ENCODE peak calls at places on chromosomes 5 and 9, in five cellular contexts. Z is heart right ventricle; W is CD8-positive, alpha-beta memory T cell; T is sigmoid colon; V is body of pancreas. C is an unnamed sample.

GRCh38 chr5:122723606-122724352 is 51.1 kb upstream of the SNX2 start:
- DNase-seq in Z (no peak), W (no peak), T (no peak), V (no peak), C (no peak)

GRCh38 chr9:68690088-68690487 is 15.0 kb upstream of the PIP5K1B start:
- DNase-seq in Z (peak; percentile 33), W (no peak), T (no peak), V (peak; percentile 68), C (peak; percentile 58)

GRCh38 chr5:2685651-2686050 is 65.8 kb downstream of the IRX2 start:
- DNase-seq in Z (no peak), W (no peak), T (no peak), V (no peak), C (peak; percentile 43)

GRCh38 chr9:124257070-124257864 is 482 bp upstream of the NEK6 start:
- DNase-seq in Z (no peak), W (no peak), T (peak; percentile 62), V (no peak), C (no peak)

GRCh38 chr9:129240581-129241211 is 62.6 kb upstream of the IER5L start:
- DNase-seq in Z (no peak), W (no peak), T (no peak), V (no peak), C (no peak)

GRCh38 chr9:85717220-85717619 is 24.5 kb downstream of the AGTPBP1 start:
- DNase-seq in Z (no peak), W (no peak), T (no peak), V (no peak), C (no peak)

GRCh38 chr5:174409070-174409469 is 315.3 kb upstream of the MSX2 start:
- DNase-seq in Z (no peak), W (no peak), T (no peak), V (no peak), C (no peak)

GRCh38 chr9:133160742-133161541 is 2.8 kb downstream of the GBGT1 start:
- DNase-seq in Z (peak; percentile 59), W (peak; percentile 32), T (peak; percentile 91), V (peak; percentile 84), C (peak; percentile 73)

GRCh38 chr5:167899490-167899889 is 392.0 kb upstream of the WWC1 start:
- DNase-seq in Z (no peak), W (no peak), T (no peak), V (no peak), C (no peak)

GRCh38 chr9:107644774-107645463 is 155.3 kb upstream of the KLF4 start:
- DNase-seq in Z (peak; percentile 43), W (no peak), T (peak; percentile 82), V (peak; percentile 61), C (peak; percentile 54)

GRCh38 chr5:34022131-34022705 is 14.4 kb upstream of the AMACR start:
- DNase-seq in Z (no peak), W (no peak), T (no peak), V (no peak), C (no peak)

GRCh38 chr5:40236001-40236400 is 443.7 kb upstream of the PTGER4 start:
- DNase-seq in Z (no peak), W (no peak), T (no peak), V (no peak), C (no peak)

GRCh38 chr9:114072181-114073140 is 5.6 kb downstream of the AMBP start:
- DNase-seq in Z (peak; percentile 58), W (no peak), T (peak; percentile 75), V (peak; percentile 80), C (peak; percentile 47)

GRCh38 chr9:7320139-7320538 is 479.4 kb downstream of the DMAC1 start:
- DNase-seq in Z (no peak), W (no peak), T (no peak), V (no peak), C (no peak)

GRCh38 chr5:87081511-87082372 is 185.9 kb upstream of the RASA1 start:
- DNase-seq in Z (no peak), W (peak; percentile 11), T (no peak), V (peak; percentile 35), C (peak; percentile 34)

GRCh38 chr5:179203248-179203647 is 142.0 kb downstream of the ADAMTS2 start:
- DNase-seq in Z (no peak), W (no peak), T (no peak), V (no peak), C (no peak)

GRCh38 chr9:127539259-127539981 is 72.7 kb upstream of the STXBP1 start:
- DNase-seq in Z (no peak), W (no peak), T (no peak), V (no peak), C (no peak)

GRCh38 chr9:132472199-132472598 is 62.2 kb downstream of the CFAP77 start:
- DNase-seq in Z (no peak), W (no peak), T (no peak), V (no peak), C (no peak)

GRCh38 chr5:177310757-177311173 is 933 bp downstream of the MXD3 start:
- DNase-seq in Z (no peak), W (no peak), T (peak; percentile 62), V (no peak), C (no peak)

GRCh38 chr5:74916831-74917710 is 50.9 kb upstream of the FAM169A start:
- DNase-seq in Z (no peak), W (no peak), T (no peak), V (peak; percentile 30), C (peak; percentile 50)

GRCh38 chr5:57675236-57675635 is 192.6 kb upstream of the ACTBL2 start:
- DNase-seq in Z (no peak), W (no peak), T (no peak), V (no peak), C (no peak)

GRCh38 chr5:5658226-5658625 is 235.7 kb downstream of the ICE1 start:
- DNase-seq in Z (no peak), W (no peak), T (peak; percentile 75), V (peak; percentile 33), C (peak; percentile 50)

GRCh38 chr5:67014957-67015400 is 181.6 kb downstream of the CD180 start:
- DNase-seq in Z (no peak), W (no peak), T (no peak), V (no peak), C (no peak)

GRCh38 chr5:39274388-39275085 is 55.2 kb upstream of the FYB1 start:
- DNase-seq in Z (no peak), W (no peak), T (no peak), V (no peak), C (no peak)

GRCh38 chr5:62564101-62564500 is 14.5 kb upstream of the LRRC70 start:
- DNase-seq in Z (no peak), W (no peak), T (no peak), V (no peak), C (no peak)

GRCh38 chr9:98701576-98701975 is 7.2 kb downstream of the GABBR2 start:
- DNase-seq in Z (no peak), W (no peak), T (no peak), V (no peak), C (no peak)

GRCh38 chr9:107520186-107520585 is 30.6 kb upstream of the KLF4 start:
- DNase-seq in Z (no peak), W (no peak), T (no peak), V (no peak), C (no peak)

DNA sequence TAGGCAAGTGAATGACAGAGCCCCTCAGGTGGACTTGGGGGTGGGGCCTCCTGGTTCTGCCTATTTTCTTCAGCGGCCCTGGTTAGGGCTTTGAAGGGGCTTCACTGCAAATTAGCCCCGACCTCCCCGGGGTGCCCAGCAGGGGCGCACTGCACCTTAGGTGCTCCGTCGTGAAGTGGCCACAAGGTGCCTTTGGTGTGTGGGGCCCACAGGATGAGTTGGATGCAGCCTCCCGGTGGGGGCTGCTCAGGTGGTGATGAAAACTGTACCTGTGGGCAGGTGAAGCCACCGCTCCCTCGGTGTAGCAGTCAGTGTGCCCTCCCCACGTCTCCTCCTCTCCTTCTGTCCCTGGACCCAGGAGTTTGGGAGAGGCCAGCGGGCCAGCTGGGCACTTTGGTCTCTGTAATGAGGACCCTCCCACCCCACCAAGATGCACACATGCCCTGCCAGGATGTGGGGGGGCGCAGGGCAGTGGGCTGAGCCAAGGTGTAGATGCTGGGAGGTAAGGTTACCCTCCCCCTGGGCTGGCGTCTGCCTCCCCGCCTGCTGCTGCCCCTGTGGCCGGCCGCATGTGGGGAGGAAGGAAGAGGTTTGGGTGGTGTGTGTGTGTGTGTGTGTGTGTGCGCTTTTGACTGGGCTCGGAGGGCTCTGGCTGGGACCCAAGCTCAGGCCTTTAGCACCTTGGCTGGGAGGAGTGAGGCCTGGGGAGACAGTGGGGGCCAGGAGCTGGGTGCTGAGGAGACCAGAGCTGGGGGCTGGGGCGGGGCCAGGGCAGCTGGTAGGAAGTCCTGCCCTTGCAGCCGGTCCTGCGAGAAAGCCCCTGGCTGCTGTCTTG is 55.6 kb downstream of the RXRA start:
- DNase-seq in Z (peak; percentile 68), W (peak; percentile 49), T (no peak), V (peak; percentile 47), C (no peak)
- H3K4me3 ChIP-seq in Z (no peak overlapping the region), W (no peak overlapping the region), T (no peak overlapping the region), V (no peak overlapping the region), C (no peak overlapping the region)

DNA sequence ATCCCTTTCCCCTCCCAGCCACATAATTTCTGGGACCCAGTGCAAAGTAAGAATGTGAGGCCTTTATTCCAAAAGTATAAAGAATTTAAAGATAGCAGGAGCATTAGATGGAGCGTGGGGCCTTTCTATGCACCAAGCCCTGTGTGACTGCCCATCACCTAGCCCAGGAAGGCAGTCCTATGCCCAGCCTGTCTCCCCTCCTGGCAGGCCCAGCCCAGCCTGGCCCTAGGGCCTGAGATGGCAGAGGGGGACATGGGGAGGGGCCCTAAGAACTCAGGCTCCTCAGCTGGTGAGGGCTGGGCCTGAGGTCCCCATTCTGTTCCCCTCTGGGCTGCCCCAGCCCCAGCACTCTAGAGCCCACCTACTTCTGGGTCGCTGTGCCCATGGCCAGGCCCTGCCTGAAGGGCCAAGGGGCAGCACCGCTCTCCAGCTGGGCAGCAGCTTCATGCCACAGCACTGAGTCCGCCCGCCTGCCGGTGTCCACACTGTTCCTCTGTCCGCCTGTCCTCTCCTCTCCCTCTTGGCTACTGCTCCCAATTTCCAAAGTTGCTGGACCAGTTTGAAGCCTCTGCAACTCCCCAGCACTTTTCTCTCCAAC is 995 bp upstream of the SLC23A1 start:
- DNase-seq in Z (no peak), W (no peak), T (no peak), V (no peak), C (no peak)
- H3K27ac ChIP-seq in Z (no peak overlapping the region), W (peak overlapping the region; percentile 68), T (no peak overlapping the region), V (peak overlapping the region; percentile 47), C (no peak overlapping the region)

DNA sequence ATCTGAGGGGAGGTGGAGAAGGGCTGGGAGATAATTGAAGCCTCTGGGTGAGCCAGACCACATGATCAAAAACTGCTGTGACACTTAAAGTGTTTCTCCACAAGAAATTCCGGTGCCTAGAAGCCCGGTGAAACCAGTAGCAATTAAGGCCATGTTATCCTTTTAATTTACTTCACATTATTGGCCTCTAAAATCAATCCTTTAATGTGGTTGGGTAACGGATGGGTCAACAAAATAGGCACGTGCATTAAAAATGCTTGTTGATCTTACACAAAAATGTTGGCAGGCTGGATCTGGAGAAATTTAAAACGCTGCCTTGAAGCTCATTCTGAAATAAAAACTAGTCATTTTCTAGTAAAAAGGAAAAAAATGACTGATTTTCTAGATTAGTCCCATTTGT is 10.7 kb downstream of the SEMA6A start:
- DNase-seq in Z (no peak), W (no peak), T (no peak), V (no peak), C (no peak)
- H3K4me3 ChIP-seq in Z (no peak overlapping the region), W (no peak overlapping the region), T (no peak overlapping the region), V (no peak overlapping the region), C (no peak overlapping the region)

DNA sequence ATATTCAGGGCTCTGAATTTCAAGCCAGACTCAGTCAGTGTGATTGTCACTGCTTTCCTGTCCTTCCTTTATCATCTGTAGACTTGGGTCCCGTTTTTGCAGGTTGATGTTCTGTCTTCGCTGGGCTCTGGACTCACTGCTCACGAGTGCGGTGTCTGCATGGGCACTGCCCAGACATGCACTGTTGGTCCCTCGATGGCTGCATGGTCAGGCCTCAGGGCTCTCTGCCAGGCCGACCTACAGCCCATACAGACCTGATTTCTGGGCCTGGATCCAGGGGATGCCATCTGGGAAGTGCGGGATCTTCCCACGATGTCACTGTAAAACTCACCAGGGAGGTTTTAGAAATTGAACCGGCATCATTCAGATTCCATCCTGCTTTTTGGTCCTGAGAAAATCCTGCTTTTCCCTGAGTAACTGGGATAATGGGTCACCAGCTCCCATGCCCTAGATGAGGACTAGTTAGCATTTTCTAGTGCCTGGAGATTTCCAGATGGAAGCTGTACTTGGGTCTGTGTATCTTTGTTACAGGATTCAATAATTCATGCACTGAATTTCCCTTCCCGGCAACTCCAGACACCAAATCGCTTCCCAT is 9.1 kb downstream of the S1PR3 start:
- DNase-seq in Z (no peak), W (no peak), T (no peak), V (peak; percentile 46), C (peak; percentile 28)
- H3K27ac ChIP-seq in Z (no peak overlapping the region), W (no peak overlapping the region), T (peak overlapping the region; percentile 7), V (no peak overlapping the region), C (no peak overlapping the region)

C was measured in lung.